ENCODE peak calls at places on chromosomes 6 and 20, in four cellular contexts. H is K562, K is IMR-90, Y is GM12878. Q is an unnamed sample. For H3K9me3, the result is how much of the 10 kb centered on the place peaks cover.

GRCh38 chr6:137637161-137637560 is 143.0 kb upstream of the OLIG3 start:
- DNase-seq in H (no peak), K (peak), Y (no peak), Q (no peak)

GRCh38 chr6:2353412-2354137 is 108.2 kb upstream of the GMDS start:
- DNase-seq in H (peak), K (peak), Y (peak), Q (peak)

GRCh38 chr20:2618815-2619214 is 33.6 kb upstream of the NOP56 start:
- DNase-seq in H (no peak), K (no peak), Y (no peak), Q (no peak)

GRCh38 chr6:93304514-93304913 is 114.8 kb downstream of the EPHA7 start:
- DNase-seq in H (no peak), K (no peak), Y (no peak), Q (no peak)

GRCh38 chr6:17470953-17471335 is 77.5 kb downstream of the CAP2 start:
- DNase-seq in H (no peak), K (peak), Y (no peak), Q (no peak)

GRCh38 chr20:36098364-36098763 is 56.2 kb upstream of the EPB41L1 start:
- DNase-seq in H (no peak), K (peak), Y (peak), Q (peak)

GRCh38 chr6:28980137-28980796 is 24.8 kb downstream of the ZNF311 start:
- DNase-seq in H (no peak), K (no peak), Y (no peak), Q (no peak)

GRCh38 chr6:79440590-79440989 is 96.6 kb downstream of the LCA5 start:
- DNase-seq in H (no peak), K (no peak), Y (no peak), Q (no peak)

GRCh38 chr20:63058696-63059335 is 52.1 kb upstream of the BHLHE23 start:
- DNase-seq in H (peak), K (no peak), Y (no peak), Q (no peak)

GRCh38 chr6:7176208-7176607 is 68.4 kb downstream of the RREB1 start:
- DNase-seq in H (no peak), K (no peak), Y (no peak), Q (no peak)

GRCh38 chr20:7291946-7292345 is 524.5 kb downstream of the BMP2 start:
- DNase-seq in H (no peak), K (no peak), Y (no peak), Q (no peak)

GRCh38 chr6:20409427-20409971 is 7.8 kb downstream of the E2F3 start:
- DNase-seq in H (no peak), K (no peak), Y (peak), Q (peak)

GRCh38 chr20:58802061-58802460 is 48.6 kb downstream of the GNAS-AS1 start:
- DNase-seq in H (no peak), K (no peak), Y (no peak), Q (no peak)

GRCh38 chr6:5764401-5764955 is 242.2 kb downstream of the NRN1 start:
- DNase-seq in H (no peak), K (peak), Y (peak), Q (no peak)

GRCh38 chr6:13924146-13924948 is 405 bp upstream of the RNF182 start:
- DNase-seq in H (peak), K (peak), Y (no peak), Q (peak)

GRCh38 chr20:36572701-36573102 is 695 bp upstream of the TGIF2 start:
- DNase-seq in H (peak), K (peak), Y (no peak), Q (no peak)

GRCh38 chr6:147905721-147906120 is 397.2 kb downstream of the SAMD5 start:
- DNase-seq in H (no peak), K (peak), Y (no peak), Q (no peak)

GRCh38 chr6:128208851-128209580 is 308.2 kb upstream of the THEMIS start:
- DNase-seq in H (no peak), K (peak), Y (no peak), Q (peak)

GRCh38 chr6:164286021-164286420 is 871.5 kb downstream of the QKI start:
- DNase-seq in H (no peak), K (no peak), Y (no peak), Q (peak)

GRCh38 chr6:43355862-43356590 is 13.4 kb downstream of the ZNF318 start:
- DNase-seq in H (no peak), K (peak), Y (no peak), Q (peak)

GRCh38 chr6:33590531-33591198 is 10.6 kb upstream of the BAK1 start:
- DNase-seq in H (peak), K (no peak), Y (no peak), Q (no peak)

GRCh38 chr20:1895674-1896496 is 678 bp downstream of the SIRPA start:
- DNase-seq in H (no peak), K (no peak), Y (no peak), Q (peak)

GRCh38 chr20:47740225-47741184 is 44.8 kb downstream of the SULF2 start:
- DNase-seq in H (peak), K (no peak), Y (no peak), Q (no peak)

GRCh38 chr6:41687501-41688175 is 47.8 kb downstream of the TFEB start:
- DNase-seq in H (no peak), K (no peak), Y (no peak), Q (no peak)

GRCh38 chr6:44016131-44016870 is 111.0 kb downstream of the MRPL14 start:
- DNase-seq in H (no peak), K (peak), Y (no peak), Q (no peak)

GRCh38 chr6:22184371-22184770 is 112.5 kb downstream of the PRL start:
- DNase-seq in H (no peak), K (no peak), Y (no peak), Q (no peak)

GRCh38 chr6:166006593-166007301 is 160.9 kb downstream of the TBXT start:
- DNase-seq in H (no peak), K (peak), Y (no peak), Q (no peak)

GRCh38 chr6:124040655-124041054 is 237.0 kb downstream of the NKAIN2 start:
- DNase-seq in H (no peak), K (no peak), Y (no peak), Q (peak)

GRCh38 chr20:19888269-19888669 is 128.9 kb upstream of the NAA20 start:
- DNase-seq in H (no peak), K (no peak), Y (no peak), Q (peak)

GRCh38 chr6:164063346-164063745 is 648.8 kb downstream of the QKI start:
- DNase-seq in H (no peak), K (no peak), Y (no peak), Q (no peak)

DNA sequence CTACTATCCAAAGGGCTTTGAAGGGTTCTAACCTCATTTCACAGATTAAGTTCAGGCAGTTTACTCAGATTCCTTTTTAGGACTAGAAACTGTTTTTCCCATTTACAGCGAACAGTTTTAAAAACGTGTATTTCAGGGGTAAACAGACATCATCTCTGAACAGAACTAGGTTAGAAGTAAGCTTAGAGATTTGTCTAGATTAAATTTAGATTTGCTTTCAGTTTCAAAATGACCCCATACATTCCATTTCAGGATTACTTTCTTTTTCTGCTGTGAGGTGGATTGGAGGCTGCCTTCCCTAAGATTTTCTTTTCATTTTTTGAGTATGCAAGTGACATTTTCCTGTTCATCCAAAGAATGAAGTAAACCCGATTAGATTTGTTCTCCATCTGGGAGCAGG is 747.3 kb downstream of the KHDRBS2 start:
- DNase-seq in H (no peak), K (no peak), Y (peak), Q (no peak)
- H3K9me3 ChIP-seq in H (under half), K (under half), Y (under half), Q (under half)

DNA sequence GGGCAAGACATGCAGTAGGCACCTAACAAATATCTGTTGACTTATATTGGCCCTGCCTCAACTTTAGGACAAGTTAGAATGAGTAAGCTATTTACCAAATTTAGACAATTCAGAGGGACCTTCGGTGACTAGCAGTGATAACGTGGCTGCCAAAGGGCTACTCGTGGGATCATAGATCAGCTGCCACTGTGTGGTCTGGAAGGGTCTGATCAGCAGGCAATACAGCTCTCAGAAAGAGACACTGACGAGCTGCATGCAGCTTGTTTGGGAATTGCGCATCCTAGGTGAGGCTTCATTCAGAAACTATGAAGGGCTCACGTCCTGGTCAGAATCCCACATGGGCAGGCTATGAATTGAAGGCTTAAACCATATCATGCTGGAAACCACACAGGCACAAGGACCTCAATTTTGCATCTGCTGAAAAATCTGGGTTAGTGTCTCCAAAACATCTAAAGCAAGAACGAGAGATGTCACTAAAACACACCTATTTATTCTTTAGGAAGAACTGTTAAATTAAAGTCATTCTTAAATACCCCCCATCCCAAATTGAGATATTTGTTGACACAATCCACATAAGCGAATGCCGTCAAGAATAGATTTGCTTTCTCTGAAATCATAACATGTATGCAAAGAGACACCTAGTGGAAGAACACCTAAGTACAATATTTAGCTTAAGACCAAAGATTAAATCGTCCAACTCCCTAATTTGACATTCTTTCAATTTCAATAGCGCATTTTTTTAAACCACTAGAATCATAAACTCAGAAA is 79.6 kb downstream of the IPCEF1 start:
- DNase-seq in H (peak), K (peak), Y (no peak), Q (peak)
- H3K4me3 ChIP-seq in H (no peak), K (no peak), Y (no peak), Q (no peak)

DNA sequence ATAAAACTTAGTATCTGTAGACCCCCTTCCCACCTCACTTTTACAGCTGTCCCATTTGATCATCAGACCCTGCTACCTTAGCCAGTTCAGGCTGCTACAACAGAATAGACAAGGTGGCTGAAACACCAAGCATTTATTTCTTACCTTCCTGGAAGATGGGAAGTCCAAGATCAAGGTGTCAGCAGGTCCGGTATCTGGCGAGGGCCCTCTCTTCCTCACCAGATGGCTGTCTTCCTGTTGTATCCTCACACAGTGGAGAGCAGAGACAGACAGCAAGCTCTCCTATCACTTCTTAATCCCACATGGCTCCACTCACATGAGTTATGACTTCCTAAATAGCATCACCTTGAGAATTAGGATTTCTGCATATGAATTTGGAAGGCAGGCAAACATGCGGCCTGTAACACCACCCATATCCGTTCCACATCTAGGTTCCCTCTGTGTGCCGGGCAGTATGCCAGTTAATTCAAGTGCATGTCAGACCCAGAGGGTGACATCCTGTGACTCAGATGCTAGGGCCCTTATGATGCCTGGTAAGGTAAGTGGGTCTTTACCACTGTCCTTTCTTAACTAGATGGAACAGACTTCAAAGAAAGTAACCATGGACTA is 2.1 kb downstream of the RAET1E start:
- DNase-seq in H (no peak), K (peak), Y (no peak), Q (peak)
- TF ChIP-seq FOS in H (no peak), K (no peak), Y (no peak), Q (peak)

GRCh38 chr20:49282584-49283171 is 4.8 kb upstream of the ZNFX1 start:
- DNase-seq in H (no peak), K (no peak), Y (no peak), Q (no peak)
- H3K9me3 ChIP-seq in H (under half), K (under half), Y (under half), Q (under half)

GRCh38 chr6:83849610-83850009 is 3.5 kb upstream of the RIPPLY2 start:
- DNase-seq in H (no peak), K (no peak), Y (no peak), Q (no peak)

GRCh38 chr6:83854766-83855165 is 1.6 kb downstream of the RIPPLY2 start:
- DNase-seq in H (no peak), K (no peak), Y (no peak), Q (no peak)

GRCh38 chr6:83853178-83853967 is at the start of gene RIPPLY2:
- DNase-seq in H (no peak), K (peak), Y (no peak), Q (peak)

GRCh38 chr6:83852528-83853177 is 507 bp upstream of the RIPPLY2 start:
- DNase-seq in H (no peak), K (no peak), Y (no peak), Q (no peak)

GRCh38 chr6:83853968-83854501 is 875 bp downstream of the RIPPLY2 start:
- DNase-seq in H (no peak), K (no peak), Y (no peak), Q (no peak)
- H3K4me3 ChIP-seq in H (no peak), K (peak), Y (no peak), Q (peak)

GRCh38 chr20:33993800-33994623 is at the start of gene RALY:
- DNase-seq in H (peak), K (peak), Y (no peak), Q (peak)
- TF ChIP-seq FOS in H (no peak), K (no peak), Y (no peak), Q (no peak)

DNA sequence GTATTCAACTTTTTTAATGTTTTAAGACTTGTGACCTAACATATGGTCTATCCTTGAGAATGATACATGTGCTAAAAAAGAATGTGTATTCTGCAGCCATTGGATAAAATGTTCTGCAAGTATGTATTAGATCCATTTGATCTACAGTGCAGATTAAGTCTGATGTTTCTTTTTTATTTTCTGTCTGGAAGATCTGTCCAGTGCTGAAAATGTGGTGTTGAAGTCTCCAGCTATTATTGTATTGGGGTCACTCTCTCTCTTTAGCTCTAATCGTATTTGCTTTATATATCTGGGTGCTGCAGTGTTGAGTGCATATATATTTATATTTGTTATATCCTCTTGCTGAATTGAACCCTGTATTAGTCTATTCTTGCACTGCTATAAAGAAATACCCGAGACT is 44.2 kb upstream of the TRIM39 start:
- DNase-seq in H (no peak), K (no peak), Y (no peak), Q (no peak)
- H3K9me3 ChIP-seq in H (under half), K (under half), Y (under half), Q (under half)

GRCh38 chr20:23528867-23529431 is 38.0 kb downstream of the CST8 start:
- DNase-seq in H (no peak), K (no peak), Y (no peak), Q (no peak)

GRCh38 chr20:23524146-23524545 is 33.2 kb downstream of the CST8 start:
- DNase-seq in H (no peak), K (no peak), Y (no peak), Q (no peak)

GRCh38 chr20:23530937-23531567 is 37.2 kb downstream of the CST9L start:
- DNase-seq in H (no peak), K (no peak), Y (no peak), Q (no peak)

GRCh38 chr20:23532533-23532932 is 35.8 kb downstream of the CST9L start:
- DNase-seq in H (no peak), K (no peak), Y (no peak), Q (no peak)

DNA sequence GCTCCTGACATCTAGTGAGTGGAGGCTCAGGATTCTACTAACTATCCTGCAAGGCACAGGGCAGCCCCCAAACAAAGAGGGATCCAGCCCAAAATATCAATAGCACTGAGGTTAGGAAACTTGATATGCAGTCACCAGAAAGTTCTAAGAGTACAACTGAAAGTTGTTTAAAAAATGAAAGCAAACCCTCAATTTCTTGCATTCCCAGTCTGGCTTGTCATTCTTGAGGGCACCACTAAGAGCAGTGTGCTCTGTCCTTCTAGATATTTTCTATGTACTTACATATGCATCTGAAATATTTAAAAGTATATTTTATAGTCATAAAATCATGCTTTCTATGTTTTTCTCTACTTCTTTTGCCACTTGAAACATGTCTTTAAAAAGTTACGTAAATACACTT is 35.9 kb downstream of the CST8 start:
- DNase-seq in H (no peak), K (no peak), Y (no peak), Q (no peak)
- H3K4me3 ChIP-seq in H (no peak), K (no peak), Y (no peak), Q (no peak)